ENCODE peak calls at places on chromosomes 4 and X, in five cellular contexts. P, G, I, S and R are unnamed samples.

GRCh38 chr4:69493515-69493914 is 2.2 kb downstream of the UGT2B4 start:
- DNase-seq in P (no peak), S (no peak), G (no peak), I (no peak), R (no peak)

GRCh38 chr4:3287271-3287971 is 5.4 kb upstream of the RGS12 start:
- DNase-seq in P (no peak), G (no peak), S (no peak), I (no peak), R (no peak)

GRCh38 chr4:41832961-41833360 is 84.4 kb upstream of the PHOX2B start:
- DNase-seq in P (no peak), I (no peak), G (no peak), S (no peak), R (no peak)

GRCh38 chr4:17018013-17018412 is 119.6 kb upstream of the LDB2 start:
- DNase-seq in G (no peak), P (no peak), S (no peak), I (no peak), R (no peak)

GRCh38 chr4:49032440-49033161 is 46.5 kb downstream of the CWH43 start:
- DNase-seq in I (no peak), G (no peak), S (no peak), P (peak; percentile 2), R (peak; percentile 32)

GRCh38 chr4:123671633-123672404 is 275.2 kb downstream of the SPRY1 start:
- DNase-seq in S (no peak), G (no peak), I (no peak), P (peak; percentile 18), R (no peak)

GRCh38 chrX:39967348-39967747 is 130.4 kb downstream of the BCOR start:
- DNase-seq in S (no peak), I (no peak), P (no peak), G (no peak), R (no peak)

GRCh38 chrX:47629419-47630210 is at the start of gene CFP:
- DNase-seq in S (no peak), G (no peak), I (no peak), P (no peak), R (no peak)

GRCh38 chr4:76197001-76197743 is 16.5 kb downstream of the SCARB2 start:
- DNase-seq in S (no peak), P (no peak), G (peak; percentile 18), I (no peak), R (no peak)